ENCODE peak calls at places on chromosomes 6 and 20, in six cellular contexts. D, J, U, M, Z and H are unnamed samples. For H3K4me1 and H3K27me3, the result is how much of the 10 kb centered on the place peaks cover.

GRCh38 chr6:165298426-165298825 is 11.0 kb downstream of the C6orf118 start:
- DNase-seq in D (no peak), J (no peak), U (no peak), M (no peak), Z (no peak), H (no peak)

GRCh38 chr6:81865712-81866111 is 113.2 kb upstream of the TENT5A start:
- DNase-seq in D (no peak), J (no peak), U (peak), M (no peak), Z (no peak), H (no peak)

GRCh38 chr6:33713786-33714185 is 2.3 kb upstream of the UQCC2 start:
- DNase-seq in D (no peak), J (no peak), U (no peak), M (no peak), Z (no peak), H (no peak)

GRCh38 chr20:54995553-54995952 is 520.2 kb downstream of the DOK5 start:
- DNase-seq in D (no peak), J (no peak), U (no peak), M (no peak), Z (no peak), H (no peak)

GRCh38 chr6:56649053-56649769 is 6.5 kb upstream of the DST start:
- DNase-seq in D (no peak), J (no peak), U (peak), M (no peak), Z (no peak), H (no peak)

GRCh38 chr6:15389079-15389758 is 143.3 kb downstream of the JARID2 start:
- DNase-seq in D (no peak), J (no peak), U (no peak), M (no peak), Z (no peak), H (no peak)

GRCh38 chr20:63191400-63191799 is 24.5 kb downstream of the YTHDF1 start:
- DNase-seq in D (no peak), J (no peak), U (peak), M (no peak), Z (no peak), H (no peak)

GRCh38 chr6:158031445-158032353 is 50.0 kb downstream of the SYNJ2 start:
- DNase-seq in D (no peak), J (no peak), U (no peak), M (no peak), Z (no peak), H (no peak)

GRCh38 chr20:51495921-51496545 is 46.5 kb downstream of the NFATC2 start:
- DNase-seq in D (no peak), J (no peak), U (no peak), M (no peak), Z (no peak), H (no peak)

GRCh38 chr20:53816872-53817398 is 223.3 kb upstream of the ZNF217 start:
- DNase-seq in D (no peak), J (no peak), U (no peak), M (no peak), Z (no peak), H (no peak)

GRCh38 chr6:70270287-70271005 is 32.4 kb downstream of the COL9A1 start:
- DNase-seq in D (no peak), J (no peak), U (no peak), M (peak), Z (no peak), H (peak)

GRCh38 chr6:97405818-97406409 is 122.9 kb upstream of the MMS22L start:
- DNase-seq in D (no peak), J (no peak), U (no peak), M (no peak), Z (no peak), H (no peak)

GRCh38 chr6:16676978-16677377 is 84.3 kb downstream of the ATXN1 start:
- DNase-seq in D (no peak), J (peak), U (no peak), M (peak), Z (no peak), H (no peak)

GRCh38 chr6:150347845-150348244 is 21.0 kb upstream of the IYD start:
- DNase-seq in D (peak), J (no peak), U (no peak), M (no peak), Z (no peak), H (no peak)

GRCh38 chr6:68575765-68576439 is 59.2 kb upstream of the ADGRB3 start:
- DNase-seq in D (peak), J (no peak), U (no peak), M (peak), Z (peak), H (peak)

GRCh38 chr6:154606457-154606856 is 96.0 kb upstream of the CNKSR3 start:
- DNase-seq in D (no peak), J (no peak), U (no peak), M (no peak), Z (no peak), H (no peak)

GRCh38 chr6:39495023-39495422 is 172.5 kb upstream of the KCNK16 start:
- DNase-seq in D (no peak), J (no peak), U (no peak), M (no peak), Z (no peak), H (no peak)

GRCh38 chr6:38034269-38034914 is 214.9 kb downstream of the ZFAND3 start:
- DNase-seq in D (no peak), J (no peak), U (peak), M (peak), Z (no peak), H (peak)

GRCh38 chr6:142118926-142119325 is 13.8 kb upstream of the GJE1 start:
- DNase-seq in D (no peak), J (no peak), U (no peak), M (no peak), Z (no peak), H (no peak)

GRCh38 chr6:160127270-160128124 is 5.9 kb downstream of the SLC22A1 start:
- DNase-seq in D (peak), J (no peak), U (no peak), M (no peak), Z (peak), H (no peak)

GRCh38 chr20:48381353-48382120 is 446.3 kb downstream of the PREX1 start:
- DNase-seq in D (no peak), J (peak), U (no peak), M (no peak), Z (no peak), H (no peak)

GRCh38 chr6:39361657-39362486 is 39.4 kb upstream of the KCNK16 start:
- DNase-seq in D (peak), J (peak), U (peak), M (peak), Z (peak), H (peak)

GRCh38 chr6:162854228-162854627 is 126.5 kb downstream of the PACRG start:
- DNase-seq in D (no peak), J (no peak), U (no peak), M (no peak), Z (no peak), H (no peak)

GRCh38 chr6:42766163-42766670 is 15.6 kb upstream of the BICRAL start:
- DNase-seq in D (no peak), J (no peak), U (no peak), M (no peak), Z (no peak), H (no peak)

GRCh38 chr6:13910443-13910842 is 14.3 kb upstream of the RNF182 start:
- DNase-seq in D (no peak), J (no peak), U (no peak), M (no peak), Z (no peak), H (no peak)

GRCh38 chr20:36030143-36030542 is 61.8 kb downstream of the CNBD2 start:
- DNase-seq in D (no peak), J (peak), U (no peak), M (no peak), Z (no peak), H (no peak)

GRCh38 chr20:35269055-35269781 is 8.7 kb downstream of the MMP24OS start:
- DNase-seq in D (peak), J (peak), U (peak), M (peak), Z (no peak), H (peak)

GRCh38 chr20:37243937-37244571 is 17.6 kb downstream of the GHRH start:
- DNase-seq in D (no peak), J (no peak), U (no peak), M (no peak), Z (no peak), H (no peak)

GRCh38 chr20:33991498-33991897 is 2.2 kb upstream of the RALY start:
- DNase-seq in D (no peak), J (no peak), U (no peak), M (no peak), Z (no peak), H (no peak)

GRCh38 chr20:45308078-45308778 is at the start of gene MATN4:
- DNase-seq in D (no peak), J (no peak), U (peak), M (no peak), Z (no peak), H (no peak)

GRCh38 chr6:91081452-91082067 is 494.7 kb upstream of the MAP3K7 start:
- DNase-seq in D (no peak), J (no peak), U (peak), M (peak), Z (no peak), H (peak)

GRCh38 chr6:87093651-87094050 is 1.3 kb downstream of the CGA start:
- DNase-seq in D (no peak), J (no peak), U (no peak), M (no peak), Z (no peak), H (no peak)

GRCh38 chr6:41966961-41967311 is 25.3 kb upstream of the CCND3 start:
- DNase-seq in D (no peak), J (no peak), U (no peak), M (peak), Z (no peak), H (peak)

GRCh38 chr6:17473554-17473953 is 80.2 kb downstream of the CAP2 start:
- DNase-seq in D (no peak), J (no peak), U (peak), M (no peak), Z (no peak), H (no peak)

GRCh38 chr6:14144678-14145113 is 27.1 kb downstream of the CD83 start:
- DNase-seq in D (no peak), J (peak), U (peak), M (peak), Z (peak), H (peak)

GRCh38 chr6:164690241-164690640 is 619.2 kb downstream of the C6orf118 start:
- DNase-seq in D (no peak), J (no peak), U (no peak), M (no peak), Z (no peak), H (no peak)

GRCh38 chr6:143700684-143701342 is 23.0 kb downstream of the PHACTR2 start:
- DNase-seq in D (no peak), J (peak), U (no peak), M (no peak), Z (no peak), H (no peak)

GRCh38 chr20:23245553-23246128 is 105.0 kb upstream of the NXT1 start:
- DNase-seq in D (peak), J (peak), U (peak), M (peak), Z (peak), H (peak)

GRCh38 chr6:18276610-18277009 is 12.3 kb upstream of the DEK start:
- DNase-seq in D (no peak), J (no peak), U (no peak), M (peak), Z (no peak), H (no peak)

GRCh38 chr6:53984163-53984562 is 127.1 kb upstream of the MLIP start:
- DNase-seq in D (no peak), J (no peak), U (no peak), M (no peak), Z (no peak), H (no peak)

DNA sequence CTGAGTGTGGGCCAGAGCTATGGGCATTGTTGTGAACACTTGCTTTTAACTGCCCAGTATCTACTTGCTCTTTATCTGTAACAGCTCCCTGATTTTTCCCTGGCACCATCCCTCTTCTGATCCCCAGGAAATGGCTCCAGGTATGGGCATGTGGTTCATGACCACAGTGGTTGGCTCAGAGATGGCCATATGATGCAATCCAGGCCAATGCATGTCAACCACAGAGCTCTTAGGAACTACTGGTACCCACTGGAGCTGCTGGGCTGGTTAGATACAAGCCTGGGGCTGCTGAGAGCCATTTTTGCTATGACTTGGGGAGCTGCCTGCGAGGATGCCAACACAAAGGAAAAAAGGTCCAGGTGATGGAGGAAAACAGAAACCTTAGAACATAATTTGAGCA is 55.6 kb downstream of the KCNB1 start:
- DNase-seq in D (no peak), J (no peak), U (no peak), M (no peak), Z (no peak), H (no peak)
- H3K4me3 ChIP-seq in D (no peak), J (no peak), U (no peak), M (no peak), Z (no peak), H (no peak)

DNA sequence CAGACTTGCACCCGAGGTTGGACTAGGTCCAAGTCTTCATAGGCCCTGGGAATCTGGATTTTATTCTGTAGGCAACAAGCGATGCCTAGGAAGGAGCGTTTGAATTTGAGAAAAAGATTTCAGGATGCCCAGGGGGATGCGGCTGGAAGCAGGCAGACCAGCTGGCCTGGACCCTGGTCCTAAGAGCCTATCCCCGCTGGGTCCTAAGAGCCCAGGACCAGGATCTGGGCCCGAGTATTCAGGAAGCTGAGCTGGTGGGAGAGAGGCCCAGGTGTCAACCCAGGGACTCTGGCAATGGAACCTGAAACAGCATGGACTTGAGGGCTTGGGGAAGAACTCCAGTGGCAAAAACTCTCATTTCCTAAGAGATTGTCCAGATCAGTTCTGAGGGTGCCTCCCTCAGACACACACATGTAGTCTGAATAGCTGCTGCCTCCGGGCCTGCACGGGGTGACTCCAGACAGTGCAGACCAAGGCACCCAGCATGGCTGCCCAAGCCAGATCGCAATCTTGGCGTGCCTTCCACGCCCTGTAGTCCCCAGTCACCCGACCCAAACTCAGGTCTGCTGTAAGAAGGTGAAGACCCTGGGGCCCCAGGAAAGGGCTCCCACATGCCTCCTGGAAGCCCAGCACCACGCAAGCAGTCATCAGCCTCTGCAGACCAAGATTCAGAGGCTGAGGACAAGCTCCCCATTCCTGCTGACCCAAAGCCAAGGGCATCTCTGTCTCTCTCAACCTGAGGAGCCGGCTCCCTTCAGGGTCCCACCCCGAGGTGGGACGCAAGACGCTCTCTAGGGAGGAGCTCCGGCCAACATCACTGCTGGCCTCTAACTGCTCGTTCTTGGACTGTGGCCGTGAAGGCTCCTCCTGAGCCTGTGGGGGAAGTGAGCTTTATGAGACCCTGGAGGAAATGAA is 34.4 kb downstream of the RRBP1 start:
- DNase-seq in D (no peak), J (no peak), U (no peak), M (no peak), Z (peak), H (no peak)
- H3K4me1 ChIP-seq in D (under half), J (under half), U (under half), M (under half), Z (under half), H (under half)

DNA sequence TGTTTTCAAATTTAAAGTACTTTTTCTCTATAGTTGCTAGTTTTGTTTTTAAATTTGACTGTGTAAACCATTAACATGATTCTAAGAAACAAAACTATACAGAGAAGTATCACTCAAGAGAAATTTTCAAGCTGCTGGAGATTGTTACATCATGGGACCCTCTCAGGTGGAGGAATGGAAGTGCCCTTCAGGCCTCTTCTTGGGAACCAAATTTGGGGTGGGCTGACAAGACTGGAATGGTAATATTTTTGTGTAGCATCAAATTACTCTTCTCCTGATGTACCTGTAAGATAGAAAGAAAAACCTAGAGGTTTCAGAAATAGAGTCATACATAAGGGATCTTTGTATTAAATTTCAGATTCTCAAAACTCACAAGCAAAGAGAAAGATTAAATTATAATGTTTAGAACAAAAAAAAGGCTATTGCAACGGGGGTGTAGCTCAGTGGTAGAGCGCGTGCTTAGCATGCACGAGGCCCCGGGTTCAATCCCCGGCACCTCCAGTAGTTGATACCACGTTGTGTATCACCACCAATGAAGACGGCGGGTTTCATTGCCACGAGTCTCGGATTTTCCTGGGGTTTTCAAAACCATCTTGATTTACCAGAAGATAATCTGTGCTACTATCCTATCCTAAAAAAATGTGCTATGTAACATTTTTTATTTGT is 193.7 kb downstream of the GPX5 start:
- DNase-seq in D (no peak), J (no peak), U (no peak), M (no peak), Z (no peak), H (peak)
- H3K27me3 ChIP-seq in D (under half), J (under half), U (under half), M (under half), Z (half or more), H (under half)

GRCh38 chr6:5851261-5851757 is 155.4 kb downstream of the NRN1 start:
- DNase-seq in D (no peak), J (no peak), U (peak), M (peak), Z (peak), H (no peak)
- H3K4me3 ChIP-seq in D (no peak), J (no peak), U (peak), M (peak), Z (peak), H (no peak)

GRCh38 chr20:57566803-57567459 is 6.0 kb downstream of the PCK1 start:
- DNase-seq in D (no peak), J (no peak), U (no peak), M (no peak), Z (peak), H (no peak)
- H3K4me1 ChIP-seq in D (under half), J (under half), U (under half), M (under half), Z (under half), H (under half)

GRCh38 chr20:44117296-44118184 is 69.4 kb downstream of the JPH2 start:
- DNase-seq in D (peak), J (no peak), U (no peak), M (no peak), Z (peak), H (no peak)
- H3K27me3 ChIP-seq in D (under half), J (under half), U (under half), M (under half), Z (under half), H (under half)

DNA sequence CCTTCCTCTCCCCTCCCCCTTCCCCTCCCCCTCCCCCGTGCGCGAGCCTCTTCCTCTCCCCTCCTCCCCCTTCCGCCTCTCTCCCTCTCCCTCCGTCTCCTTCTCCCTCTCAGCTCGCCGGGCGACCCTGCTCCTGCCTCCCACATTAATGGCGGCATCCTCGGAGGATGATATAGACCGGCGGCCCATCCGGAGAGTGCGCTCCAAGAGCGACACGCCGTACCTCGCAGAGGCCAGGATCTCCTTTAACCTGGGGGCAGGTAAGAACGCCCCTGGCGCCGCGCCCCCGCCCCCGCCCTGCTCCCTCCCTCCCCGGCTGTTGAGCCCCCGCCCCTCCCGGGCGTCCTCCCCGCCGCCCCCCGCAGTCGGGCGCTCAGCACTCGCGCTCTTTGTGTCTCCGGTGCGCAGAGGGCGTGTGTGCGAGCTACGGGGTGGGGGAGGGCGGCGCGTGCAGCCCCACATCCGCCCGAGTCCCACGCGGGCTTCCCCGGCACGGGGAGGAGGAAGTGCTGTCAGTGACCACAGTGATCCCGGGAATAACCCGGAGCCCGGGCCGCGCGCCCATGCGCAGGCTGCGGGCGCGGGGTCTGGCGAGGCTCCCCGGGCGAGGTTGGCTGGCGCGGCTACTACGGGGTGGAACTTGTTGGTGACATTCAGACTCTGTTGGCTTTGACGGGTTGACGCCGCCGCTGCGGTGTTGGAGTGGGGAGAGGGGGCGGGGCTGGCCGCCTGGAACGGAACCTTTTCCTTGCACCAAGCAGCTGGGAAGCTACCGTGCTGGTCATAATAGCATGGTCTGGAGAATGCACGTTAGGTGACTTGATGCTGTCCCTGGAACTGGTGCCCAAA is 33.2 kb downstream of the PHACTR1 start:
- DNase-seq in D (no peak), J (no peak), U (no peak), M (peak), Z (no peak), H (no peak)
- H3K4me3 ChIP-seq in D (peak), J (no peak), U (no peak), M (peak), Z (no peak), H (no peak)